ENCODE peak calls at places on chromosome 3, in ten cellular contexts. J, K, M, B, Y, H, T, E, R and L are unnamed samples.

GRCh38 chr3:106850429-106850828 is 526.8 kb upstream of the CCDC54 start:
- DNase-seq in J (no peak), K (no peak), M (no peak), B (no peak), Y (no peak), H (no peak), T (no peak), E (no peak), R (no peak), L (peak; percentile 88)

GRCh38 chr3:72340476-72341379 is 507.5 kb downstream of the SHQ1 start:
- DNase-seq in J (no peak), K (no peak), M (no peak), B (no peak), Y (no peak), H (no peak), T (no peak), E (no peak), R (no peak), L (no peak)

GRCh38 chr3:87333393-87333892 is 57.1 kb upstream of the POU1F1 start:
- DNase-seq in J (no peak), K (peak; percentile 65), M (no peak), B (no peak), Y (no peak), H (no peak), T (no peak), E (no peak), R (no peak), L (peak; percentile 89)

GRCh38 chr3:56858331-56858730 is 56.6 kb upstream of the ARHGEF3 start:
- DNase-seq in J (no peak), K (no peak), M (no peak), B (no peak), Y (no peak), H (no peak), T (no peak), E (no peak), R (no peak), L (no peak)

GRCh38 chr3:126493731-126494130 is 18.0 kb upstream of the ZXDC start:
- DNase-seq in J (no peak), K (no peak), M (no peak), B (no peak), Y (no peak), H (no peak), T (no peak), E (no peak), R (no peak), L (no peak)

GRCh38 chr3:129161860-129162271 is 1.0 kb upstream of the ISY1 start:
- DNase-seq in J (no peak), K (no peak), M (no peak), B (no peak), Y (no peak), H (no peak), T (no peak), E (peak; percentile 13), R (no peak), L (no peak)

GRCh38 chr3:82773207-82773606 is 1011.8 kb upstream of the GBE1 start:
- DNase-seq in J (no peak), K (no peak), M (no peak), B (no peak), Y (no peak), H (no peak), T (no peak), E (no peak), R (no peak), L (no peak)

GRCh38 chr3:129868912-129869311 is 24.6 kb downstream of the TMCC1 start:
- DNase-seq in J (no peak), K (no peak), M (no peak), B (no peak), Y (no peak), H (no peak), T (no peak), E (no peak), R (no peak), L (no peak)

GRCh38 chr3:24494616-24495333 is at the start of gene THRB:
- DNase-seq in J (peak; percentile 28), K (no peak), M (peak; percentile 58), B (peak; percentile 24), Y (peak; percentile 77), H (peak; percentile 79), T (peak; percentile 78), E (peak; percentile 80), R (peak; percentile 75), L (peak; percentile 22)

GRCh38 chr3:114336122-114336697 is 42.4 kb downstream of the TIGIT start:
- DNase-seq in J (no peak), K (no peak), M (no peak), B (no peak), Y (no peak), H (no peak), T (no peak), E (no peak), R (no peak), L (peak; percentile 30)

GRCh38 chr3:54321515-54321914 is 199.2 kb downstream of the CACNA2D3 start:
- DNase-seq in J (no peak), K (no peak), M (no peak), B (no peak), Y (peak; percentile 14), H (no peak), T (no peak), E (no peak), R (peak; percentile 13), L (no peak)

GRCh38 chr3:112995800-112996199 is 5.0 kb downstream of the GTPBP8 start:
- DNase-seq in J (no peak), K (no peak), M (no peak), B (no peak), Y (no peak), H (no peak), T (no peak), E (no peak), R (no peak), L (no peak)

GRCh38 chr3:192848371-192849233 is 69.1 kb downstream of the MB21D2 start:
- DNase-seq in J (no peak), K (no peak), M (no peak), B (no peak), Y (no peak), H (no peak), T (no peak), E (no peak), R (no peak), L (no peak)

GRCh38 chr3:144496116-144496835 is 524.7 kb downstream of the DIPK2A start:
- DNase-seq in J (no peak), K (no peak), M (no peak), B (no peak), Y (no peak), H (no peak), T (no peak), E (no peak), R (no peak), L (no peak)

GRCh38 chr3:114929971-114930732 is 216.9 kb downstream of the ZBTB20 start:
- DNase-seq in J (no peak), K (no peak), M (no peak), B (no peak), Y (no peak), H (no peak), T (no peak), E (no peak), R (no peak), L (no peak)

GRCh38 chr3:72317491-72317890 is 530.8 kb downstream of the SHQ1 start:
- DNase-seq in J (no peak), K (no peak), M (no peak), B (no peak), Y (no peak), H (no peak), T (no peak), E (no peak), R (no peak), L (peak; percentile 30)

GRCh38 chr3:14248849-14249523 is 70.4 kb downstream of the LSM3 start:
- DNase-seq in J (no peak), K (peak; percentile 65), M (no peak), B (no peak), Y (no peak), H (no peak), T (no peak), E (no peak), R (no peak), L (no peak)

GRCh38 chr3:30428251-30428650 is 178.2 kb upstream of the TGFBR2 start:
- DNase-seq in J (no peak), K (no peak), M (no peak), B (no peak), Y (no peak), H (no peak), T (no peak), E (no peak), R (no peak), L (peak; percentile 54)

GRCh38 chr3:56800373-56801150 is 1.2 kb downstream of the ARHGEF3 start:
- DNase-seq in J (no peak), K (no peak), M (no peak), B (no peak), Y (peak; percentile 45), H (no peak), T (no peak), E (no peak), R (no peak), L (no peak)

GRCh38 chr3:64209866-64210609 is 15.2 kb downstream of the PRICKLE2 start:
- DNase-seq in J (no peak), K (no peak), M (no peak), B (peak; percentile 39), Y (peak; percentile 41), H (peak; percentile 71), T (peak; percentile 61), E (no peak), R (no peak), L (peak; percentile 94)

GRCh38 chr3:129429080-129429451 is 630 bp upstream of the EFCAB12 start:
- DNase-seq in J (no peak), K (no peak), M (no peak), B (no peak), Y (no peak), H (no peak), T (no peak), E (no peak), R (no peak), L (no peak)

GRCh38 chr3:32873491-32874130 is 55.8 kb downstream of the TRIM71 start:
- DNase-seq in J (no peak), K (no peak), M (no peak), B (no peak), Y (no peak), H (no peak), T (peak; percentile 59), E (no peak), R (no peak), L (no peak)
- TF ChIP-seq CTCF in J (no peak), K (no peak), M (no peak), B (no peak), Y (no peak), H (no peak), T (no peak), E (no peak), R (no peak), L (no peak)

GRCh38 chr3:160554980-160555379 is 10.4 kb downstream of the KPNA4 start:
- DNase-seq in J (no peak), K (no peak), M (no peak), B (no peak), Y (no peak), H (no peak), T (no peak), E (no peak), R (no peak), L (no peak)
- TF ChIP-seq CTCF in J (no peak), K (no peak), M (no peak), B (no peak), Y (no peak), H (no peak), T (no peak), E (no peak), R (no peak), L (no peak)

GRCh38 chr3:50133283-50133615 is 21.9 kb upstream of the SEMA3F start:
- DNase-seq in J (no peak), K (no peak), M (no peak), B (no peak), Y (no peak), H (no peak), T (no peak), E (no peak), R (no peak), L (no peak)
- TF ChIP-seq CTCF in J (no peak), K (no peak), M (no peak), B (no peak), Y (no peak), H (no peak), T (no peak), E (no peak), R (no peak), L (no peak)

GRCh38 chr3:5232570-5232969 is 45.1 kb downstream of the EDEM1 start:
- DNase-seq in J (no peak), K (no peak), M (no peak), B (no peak), Y (no peak), H (no peak), T (no peak), E (no peak), R (no peak), L (no peak)
- TF ChIP-seq CTCF in J (no peak), K (no peak), M (no peak), B (no peak), Y (no peak), H (no peak), T (no peak), E (no peak), R (no peak), L (no peak)